ENCODE peak calls at places on chromosome 21, in five cellular contexts. R is tibial artery, S is tibial nerve, M is AG04450, V is sigmoid colon. L is an unnamed sample.

GRCh38 chr21:28253971-28254370 is 738.7 kb downstream of the LTN1 start:
- DNase-seq in R (no peak), S (no peak), M (no peak), V (no peak), L (no peak)

GRCh38 chr21:32412162-32412997 is at the start of gene EVA1C:
- DNase-seq in R (peak; percentile 66), S (peak; percentile 49), M (no peak), V (peak; percentile 88), L (no peak)

GRCh38 chr21:25508364-25508763 is 98.9 kb downstream of the MRPL39 start:
- DNase-seq in R (no peak), S (no peak), M (no peak), V (no peak), L (no peak)

GRCh38 chr21:16587671-16588379 is 858.0 kb downstream of the USP25 start:
- DNase-seq in R (peak; percentile 28), S (no peak), M (no peak), V (peak; percentile 73), L (no peak)

GRCh38 chr21:32200029-32200428 is 78.8 kb downstream of the MIS18A start:
- DNase-seq in R (no peak), S (no peak), M (no peak), V (no peak), L (no peak)

GRCh38 chr21:32889596-32889995 is 118.0 kb upstream of the PAXBP1 start:
- DNase-seq in R (no peak), S (no peak), M (no peak), V (no peak), L (no peak)

GRCh38 chr21:33477066-33477465 is 2.7 kb downstream of the TMEM50B start:
- DNase-seq in R (no peak), S (no peak), M (no peak), V (no peak), L (no peak)

GRCh38 chr21:19034041-19034440 is 630.5 kb upstream of the TMPRSS15 start:
- DNase-seq in R (no peak), S (no peak), M (no peak), V (no peak), L (no peak)

GRCh38 chr21:31235671-31236450 is 108.2 kb downstream of the TIAM1 start:
- DNase-seq in R (no peak), S (no peak), M (no peak), V (no peak), L (peak; percentile 37)

GRCh38 chr21:17607684-17608083 is 5.0 kb downstream of the BTG3 start:
- DNase-seq in R (no peak), S (no peak), M (no peak), V (no peak), L (no peak)

GRCh38 chr21:38833122-38833521 is 27.4 kb downstream of the ETS2 start:
- DNase-seq in R (no peak), S (no peak), M (no peak), V (no peak), L (no peak)
- TF ChIP-seq CTCF in R (no peak), S (no peak), M (no peak), V (no peak), L (no peak)

GRCh38 chr21:44703731-44704635 is 7.0 kb downstream of the KRTAP10-12 start:
- DNase-seq in R (no peak), S (no peak), M (no peak), V (no peak), L (no peak)
- H3K4me3 ChIP-seq in R (no peak overlapping the region), S (no peak overlapping the region), M (no peak overlapping the region), V (no peak overlapping the region), L (no peak overlapping the region)

GRCh38 chr21:38702196-38702595 is 103.5 kb upstream of the ETS2 start:
- DNase-seq in R (no peak), S (no peak), M (no peak), V (no peak), L (no peak)

GRCh38 chr21:38696617-38697016 is 109.1 kb upstream of the ETS2 start:
- DNase-seq in R (no peak), S (no peak), M (no peak), V (no peak), L (no peak)

GRCh38 chr21:38699048-38699447 is 106.7 kb upstream of the ETS2 start:
- DNase-seq in R (no peak), S (no peak), M (no peak), V (no peak), L (no peak)
- TF ChIP-seq CTCF in R (no peak), S (no peak), M (peak; percentile 22), V (no peak), L (peak; percentile 17)

GRCh38 chr21:38925923-38926322 is 120.2 kb downstream of the ETS2 start:
- DNase-seq in R (peak; percentile 72), S (no peak), M (peak; percentile 55), V (peak; percentile 91), L (peak; percentile 89)

GRCh38 chr21:38929137-38929536 is 123.4 kb downstream of the ETS2 start:
- DNase-seq in R (no peak), S (no peak), M (no peak), V (peak; percentile 28), L (no peak)

GRCh38 chr21:38930065-38930464 is 124.3 kb downstream of the ETS2 start:
- DNase-seq in R (no peak), S (no peak), M (no peak), V (peak; percentile 6), L (no peak)

GRCh38 chr21:38929652-38930051 is 123.9 kb downstream of the ETS2 start:
- DNase-seq in R (no peak), S (no peak), M (no peak), V (peak; percentile 14), L (no peak)

GRCh38 chr21:38927776-38928175 is 122.0 kb downstream of the ETS2 start:
- DNase-seq in R (peak; percentile 3), S (no peak), M (no peak), V (peak; percentile 33), L (no peak)
- H3K4me3 ChIP-seq in R (no peak overlapping the region), S (no peak overlapping the region), M (no peak overlapping the region), V (no peak overlapping the region), L (no peak overlapping the region)

GRCh38 chr21:14657241-14658008 is 111.3 kb upstream of the SAMSN1 start:
- DNase-seq in R (no peak), S (no peak), M (no peak), V (no peak), L (no peak)
- TF ChIP-seq CTCF in R (no peak), S (no peak), M (no peak), V (no peak), L (no peak)

GRCh38 chr21:45525153-45525909 is 16.9 kb downstream of the SLC19A1 start:
- DNase-seq in R (no peak), S (peak; percentile 23), M (no peak), V (peak; percentile 63), L (no peak)
- H3K4me3 ChIP-seq in R (no peak overlapping the region), S (no peak overlapping the region), M (no peak overlapping the region), V (no peak overlapping the region), L (no peak overlapping the region)

GRCh38 chr21:29371464-29371863 is 72.7 kb downstream of the BACH1 start:
- DNase-seq in R (no peak), S (no peak), M (no peak), V (no peak), L (no peak)

GRCh38 chr21:29374481-29374880 is 75.8 kb downstream of the BACH1 start:
- DNase-seq in R (no peak), S (no peak), M (no peak), V (no peak), L (no peak)

GRCh38 chr21:29376556-29376955 is 77.8 kb downstream of the BACH1 start:
- DNase-seq in R (peak; percentile 34), S (no peak), M (no peak), V (peak; percentile 67), L (no peak)

GRCh38 chr21:29367335-29367734 is 68.6 kb downstream of the BACH1 start:
- DNase-seq in R (no peak), S (no peak), M (no peak), V (no peak), L (no peak)

DNA sequence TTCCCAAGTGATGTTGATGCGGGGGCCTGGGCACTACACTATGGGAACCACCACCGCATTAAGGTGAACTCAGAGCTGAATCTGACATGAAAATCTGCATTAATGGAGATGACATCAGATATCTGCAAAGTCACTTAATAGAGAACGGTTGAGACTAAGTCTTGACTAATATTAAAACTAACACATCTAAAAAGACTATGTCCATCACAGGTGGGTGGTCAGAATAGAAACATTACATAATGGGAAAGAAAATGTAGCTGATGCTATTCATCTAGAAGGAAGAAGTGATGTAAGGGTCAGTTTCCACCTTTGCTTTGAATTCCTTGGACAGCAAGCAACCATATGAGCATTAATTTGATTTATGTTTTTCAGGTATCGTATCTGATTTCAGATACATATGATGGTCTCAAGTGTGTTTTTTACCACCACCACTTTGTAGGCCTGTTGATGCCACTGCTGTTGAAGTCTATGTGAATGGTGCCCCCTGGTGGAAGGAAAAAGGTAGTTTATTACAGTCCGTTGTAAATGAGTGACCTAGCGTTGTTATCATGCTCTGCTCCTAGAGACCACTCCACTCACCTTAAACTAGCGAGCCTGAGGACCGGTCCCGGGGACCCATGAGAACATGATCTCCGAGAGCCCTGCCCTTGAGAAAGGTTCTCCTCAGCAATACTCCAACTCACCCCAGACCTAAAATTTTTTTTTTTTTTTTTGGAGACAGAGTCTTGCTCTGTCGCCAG is 73.5 kb downstream of the BACH1 start:
- DNase-seq in R (peak; percentile 45), S (no peak), M (peak; percentile 66), V (peak; percentile 64), L (peak; percentile 81)
- TF ChIP-seq CTCF in R (peak; percentile 89), S (peak; percentile 55), M (peak; percentile 70), V (peak; percentile 77), L (peak; percentile 63)

GRCh38 chr21:34907783-34908423 is 141.2 kb downstream of the RUNX1 start:
- DNase-seq in R (no peak), S (no peak), M (no peak), V (no peak), L (no peak)
- H3K4me3 ChIP-seq in R (no peak overlapping the region), S (no peak overlapping the region), M (no peak overlapping the region), V (no peak overlapping the region), L (no peak overlapping the region)